ENCODE peak calls at places on chromosomes 13 and 19, in six cellular contexts. P is AG08395; V is stimulated activated CD4-positive, alpha-beta T cell treated with anti-CD3 and anti-CD28 coated beads, Interleukin-2, amount 100 ng/mL, for 24 hours; U is mesothelial cell of epicardium; R is KG1; C is endothelial cell. F is an unnamed sample.

GRCh38 chr19:31109626-31110025 is 239.6 kb downstream of the TSHZ3 start:
- DNase-seq in P (no peak), V (no peak), R (no peak), C (no peak), U (no peak), F (no peak)

GRCh38 chr13:72458701-72459100 is 268.7 kb downstream of the MZT1 start:
- DNase-seq in R (no peak), V (no peak), P (peak), C (no peak), U (no peak), F (no peak)

GRCh38 chr19:4597278-4597974 is 37.9 kb upstream of the SEMA6B start:
- DNase-seq in R (no peak), P (no peak), U (no peak), V (no peak), C (no peak), F (no peak)

GRCh38 chr13:101915755-101916107 is 463.3 kb downstream of the ITGBL1 start:
- DNase-seq in V (no peak), C (no peak), P (no peak), R (no peak), U (no peak), F (no peak)

GRCh38 chr13:99062593-99062992 is 84.7 kb upstream of the DOCK9 start:
- DNase-seq in U (no peak), V (no peak), P (peak), C (peak), R (no peak), F (no peak)

GRCh38 chr19:50669319-50670101 is 20.3 kb downstream of the C19orf81 start:
- DNase-seq in U (no peak), P (peak), R (peak), V (peak), C (no peak), F (no peak)

GRCh38 chr19:49150106-49150943 is 4.9 kb downstream of the HRC start:
- DNase-seq in P (peak), V (peak), R (peak), C (peak), U (peak), F (peak)

GRCh38 chr19:15758379-15758778 is 20.6 kb downstream of the OR10H3 start:
- DNase-seq in R (no peak), U (no peak), V (no peak), C (no peak), P (no peak), F (no peak)

GRCh38 chr19:49243726-49244125 is 81.3 kb downstream of the SLC6A16 start:
- DNase-seq in V (no peak), R (no peak), P (no peak), C (no peak), U (no peak), F (no peak)

GRCh38 chr19:48999481-49000325 is 6.0 kb downstream of the RUVBL2 start:
- DNase-seq in V (peak), U (no peak), P (peak), C (peak), R (peak), F (peak)

GRCh38 chr19:6806488-6806887 is 34.0 kb downstream of the VAV1 start:
- DNase-seq in V (no peak), U (no peak), R (no peak), C (no peak), P (no peak), F (no peak)

GRCh38 chr13:93794197-93794885 is 567.7 kb downstream of the GPC6 start:
- DNase-seq in P (no peak), V (peak), U (no peak), R (no peak), C (no peak), F (no peak)

GRCh38 chr19:16274466-16274865 is 50.2 kb upstream of the KLF2 start:
- DNase-seq in C (no peak), R (no peak), P (peak), V (no peak), U (no peak), F (no peak)

GRCh38 chr13:79742923-79743322 is 262.0 kb downstream of the NDFIP2 start:
- DNase-seq in C (no peak), V (no peak), U (no peak), R (no peak), P (no peak), F (no peak)

GRCh38 chr19:912181-913079 is 589 bp downstream of the R3HDM4 start:
- DNase-seq in V (peak), C (no peak), U (no peak), P (no peak), R (no peak), F (no peak)

GRCh38 chr19:50252111-50252886 is 48.9 kb downstream of the MYH14 start:
- DNase-seq in P (no peak), V (peak), C (no peak), R (peak), U (no peak), F (no peak)

GRCh38 chr13:75739244-75739868 is 103.2 kb downstream of the LMO7 start:
- DNase-seq in U (no peak), P (no peak), V (no peak), C (no peak), R (no peak), F (no peak)

GRCh38 chr19:10517760-10518443 is 655 bp upstream of the S1PR5 start:
- DNase-seq in C (no peak), U (no peak), R (no peak), P (peak), V (no peak), F (peak)

GRCh38 chr13:107210216-107211010 is 642.5 kb upstream of the ARGLU1 start:
- DNase-seq in U (no peak), R (no peak), V (no peak), P (peak), C (no peak), F (no peak)

GRCh38 chr13:42041017-42041683 is 7.3 kb upstream of the DGKH start:
- DNase-seq in C (peak), P (peak), V (peak), U (peak), R (peak), F (peak)

GRCh38 chr13:27194895-27195764 is 23.5 kb upstream of the USP12 start:
- DNase-seq in P (peak), V (no peak), R (no peak), C (no peak), U (no peak), F (peak)

GRCh38 chr13:28531195-28531955 is 36.4 kb upstream of the FLT1 start:
- DNase-seq in P (peak), V (no peak), U (no peak), C (peak), R (no peak), F (peak)

GRCh38 chr19:39084732-39085080 is 538 bp downstream of the ACP7 start:
- DNase-seq in R (no peak), U (no peak), V (no peak), P (no peak), C (no peak), F (no peak)

GRCh38 chr13:42039457-42039945 is 8.9 kb upstream of the DGKH start:
- DNase-seq in P (peak), U (no peak), R (no peak), V (no peak), C (no peak), F (no peak)

GRCh38 chr19:18160441-18160791 is 7.5 kb downstream of the PIK3R2 start:
- DNase-seq in U (no peak), R (no peak), C (no peak), V (no peak), P (no peak), F (no peak)

GRCh38 chr19:47111081-47111589 is 2.4 kb downstream of the ZC3H4 start:
- DNase-seq in P (no peak), C (no peak), V (peak), R (no peak), U (no peak), F (no peak)

F was measured in HFFc6.